ENCODE peak calls at places on chromosome 16, in four cellular contexts. One of them, this sample, is unnamed.

GRCh38 chr16:17392857-17393421 is 77.8 kb downstream of the XYLT1 start:
- DNase-seq in H1: no peak
- DNase-seq in HepG2: no peak
- DNase-seq in K562: no peak
- DNase-seq in this sample: no peak

GRCh38 chr16:25966172-25967097 is 274.7 kb downstream of the HS3ST4 start:
- DNase-seq in H1: no peak
- DNase-seq in HepG2: no peak
- DNase-seq in K562: no peak
- DNase-seq in this sample: no peak

GRCh38 chr16:17211797-17212196 is 259.0 kb downstream of the XYLT1 start:
- DNase-seq in H1: peak
- DNase-seq in HepG2: peak
- DNase-seq in K562: peak
- DNase-seq in this sample: peak

GRCh38 chr16:49528035-49528434 is 154.4 kb downstream of the C16orf78 start:
- DNase-seq in H1: no peak
- DNase-seq in HepG2: no peak
- DNase-seq in K562: no peak
- DNase-seq in this sample: no peak

GRCh38 chr16:3868967-3869366 is 11.5 kb downstream of the CREBBP start:
- DNase-seq in H1: no peak
- DNase-seq in HepG2: no peak
- DNase-seq in K562: no peak
- DNase-seq in this sample: no peak

GRCh38 chr16:22623351-22623781 is 112.7 kb downstream of the NPIPB5 start:
- DNase-seq in H1: peak
- DNase-seq in HepG2: no peak
- DNase-seq in K562: no peak
- DNase-seq in this sample: no peak

GRCh38 chr16:89890886-89891657 is 17.7 kb downstream of the TCF25 start:
- DNase-seq in H1: no peak
- DNase-seq in HepG2: no peak
- DNase-seq in K562: no peak
- DNase-seq in this sample: no peak

GRCh38 chr16:57601801-57602478 is 26.5 kb upstream of the ADGRG1 start:
- DNase-seq in H1: no peak
- DNase-seq in HepG2: no peak
- DNase-seq in K562: peak
- DNase-seq in this sample: no peak

GRCh38 chr16:12245923-12246290 is 269.4 kb downstream of the SNX29 start:
- DNase-seq in H1: no peak
- DNase-seq in HepG2: no peak
- DNase-seq in K562: no peak
- DNase-seq in this sample: no peak

GRCh38 chr16:78537511-78537910 is 438.1 kb downstream of the WWOX start:
- DNase-seq in H1: no peak
- DNase-seq in HepG2: no peak
- DNase-seq in K562: no peak
- DNase-seq in this sample: no peak

GRCh38 chr16:30837904-30838303 is 50.9 kb upstream of the ZNF629 start:
- DNase-seq in H1: no peak
- DNase-seq in HepG2: no peak
- DNase-seq in K562: no peak
- DNase-seq in this sample: no peak

GRCh38 chr16:10822702-10823101 is 4.1 kb upstream of the TVP23A start:
- DNase-seq in H1: no peak
- DNase-seq in HepG2: no peak
- DNase-seq in K562: no peak
- DNase-seq in this sample: no peak

GRCh38 chr16:11740567-11740966 is 2.1 kb downstream of the TXNDC11 start:
- DNase-seq in H1: no peak
- DNase-seq in HepG2: no peak
- DNase-seq in K562: no peak
- DNase-seq in this sample: no peak

GRCh38 chr16:72637306-72637705 is 410.6 kb downstream of the ZFHX3 start:
- DNase-seq in H1: no peak
- DNase-seq in HepG2: no peak
- DNase-seq in K562: no peak
- DNase-seq in this sample: no peak

GRCh38 chr16:89696598-89697128 is 4.8 kb downstream of the SPATA2L start:
- DNase-seq in H1: no peak
- DNase-seq in HepG2: no peak
- DNase-seq in K562: no peak
- DNase-seq in this sample: no peak

GRCh38 chr16:17887963-17888362 is 417.2 kb upstream of the XYLT1 start:
- DNase-seq in H1: no peak
- DNase-seq in HepG2: no peak
- DNase-seq in K562: peak
- DNase-seq in this sample: no peak

GRCh38 chr16:50303605-50304466 is 37.5 kb downstream of the ADCY7 start:
- DNase-seq in H1: peak
- DNase-seq in HepG2: peak
- DNase-seq in K562: no peak
- DNase-seq in this sample: no peak

GRCh38 chr16:89453662-89454321 is 36.6 kb downstream of the ANKRD11 start:
- DNase-seq in H1: no peak
- DNase-seq in HepG2: no peak
- DNase-seq in K562: peak
- DNase-seq in this sample: no peak

GRCh38 chr16:89759742-89760366 is 38.5 kb downstream of the ZNF276 start:
- DNase-seq in H1: no peak
- DNase-seq in HepG2: no peak
- DNase-seq in K562: no peak
- DNase-seq in this sample: no peak

GRCh38 chr16:68065716-68066305 is 19.4 kb upstream of the NFATC3 start:
- DNase-seq in H1: no peak
- DNase-seq in HepG2: no peak
- DNase-seq in K562: no peak
- DNase-seq in this sample: no peak

GRCh38 chr16:55543470-55543869 is 23.0 kb upstream of the CAPNS2 start:
- DNase-seq in H1: no peak
- DNase-seq in HepG2: peak
- DNase-seq in K562: no peak
- DNase-seq in this sample: no peak

GRCh38 chr16:87765776-87766484 is at the start of gene KLHDC4:
- DNase-seq in H1: peak
- DNase-seq in HepG2: peak
- DNase-seq in K562: peak
- DNase-seq in this sample: peak

GRCh38 chr16:87764600-87765472 is 950 bp downstream of the KLHDC4 start:
- DNase-seq in H1: no peak
- DNase-seq in HepG2: no peak
- DNase-seq in K562: no peak
- DNase-seq in this sample: no peak

GRCh38 chr16:87762620-87763019 is 3.2 kb downstream of the KLHDC4 start:
- DNase-seq in H1: no peak
- DNase-seq in HepG2: no peak
- DNase-seq in K562: no peak
- DNase-seq in this sample: no peak

GRCh38 chr16:87766485-87766797 is 655 bp upstream of the KLHDC4 start:
- DNase-seq in H1: no peak
- DNase-seq in HepG2: no peak
- DNase-seq in K562: no peak
- DNase-seq in this sample: no peak

DNA sequence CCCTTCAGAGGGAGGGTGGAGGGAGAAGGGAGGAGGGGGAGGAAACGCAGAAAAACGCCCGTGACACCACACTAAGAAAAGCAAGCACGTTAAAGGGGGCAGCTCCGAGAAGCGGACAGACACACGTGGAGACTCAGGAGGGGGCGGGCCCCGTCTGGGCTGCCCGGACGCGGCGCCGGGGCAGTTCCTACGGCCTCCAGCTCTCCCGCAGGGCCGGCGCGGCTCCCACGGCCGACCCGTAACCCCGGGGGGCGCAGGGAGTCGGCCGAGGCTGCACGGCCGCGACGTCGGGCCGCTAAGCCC is 362 bp downstream of the KLHDC4 start:
- DNase-seq in H1: no peak
- DNase-seq in HepG2: no peak
- DNase-seq in K562: peak
- DNase-seq in this sample: no peak
- TF ChIP-seq FOSL1 in H1: no peak
- TF ChIP-seq FOSL1 in HepG2: no peak
- TF ChIP-seq FOSL1 in K562: no peak
- TF ChIP-seq FOSL1 in this sample: no peak

DNA sequence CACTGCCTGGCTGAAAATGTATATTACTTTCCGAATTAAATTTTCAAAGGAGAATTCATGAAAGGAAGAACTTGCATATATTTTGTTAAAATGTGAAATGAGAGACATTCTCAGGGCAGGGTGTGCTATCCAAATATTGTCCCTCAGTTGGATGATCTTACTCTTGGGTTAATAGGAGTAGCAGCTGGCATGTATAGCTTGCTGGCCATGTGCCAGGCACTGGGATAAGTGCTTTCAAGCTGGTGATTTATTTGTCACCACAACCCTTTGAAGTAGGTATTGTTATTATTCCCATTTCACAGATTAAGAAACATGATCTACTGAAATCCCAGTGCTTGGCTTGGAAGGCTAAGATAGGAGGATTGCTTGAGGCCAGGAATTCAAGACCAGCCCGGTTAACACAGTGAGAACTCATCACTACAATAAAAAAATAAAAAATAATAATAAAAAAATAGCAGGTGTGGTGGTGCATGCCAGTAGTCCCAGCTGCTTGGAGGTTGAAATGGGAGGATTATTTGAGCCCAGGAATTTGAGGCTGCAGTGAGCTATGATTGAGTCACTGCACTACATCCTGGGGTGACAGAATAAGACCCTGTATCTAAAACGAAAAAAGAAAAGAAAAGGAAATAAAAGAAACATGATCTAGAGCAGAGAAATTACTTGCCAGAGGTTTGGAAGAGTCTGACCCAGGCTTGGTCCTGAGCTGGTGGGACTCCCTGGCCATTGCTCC is 11.6 kb upstream of the MPHOSPH6 start:
- DNase-seq in H1: no peak
- DNase-seq in HepG2: no peak
- DNase-seq in K562: no peak
- DNase-seq in this sample: no peak
- TF ChIP-seq SP1 in H1: no peak
- TF ChIP-seq SP1 in HepG2: no peak
- TF ChIP-seq SP1 in K562: no peak
- TF ChIP-seq SP1 in this sample: no peak

GRCh38 chr16:47848481-47849109 is 307.2 kb downstream of the ABCC12 start:
- DNase-seq in H1: peak
- DNase-seq in HepG2: no peak
- DNase-seq in K562: no peak
- DNase-seq in this sample: no peak
- TF ChIP-seq FOSL1 in H1: no peak
- TF ChIP-seq FOSL1 in HepG2: no peak
- TF ChIP-seq FOSL1 in K562: no peak
- TF ChIP-seq FOSL1 in this sample: no peak

GRCh38 chr16:79653337-79654000 is 52.9 kb upstream of the MAF start:
- DNase-seq in H1: no peak
- DNase-seq in HepG2: no peak
- DNase-seq in K562: no peak
- DNase-seq in this sample: no peak
- TF ChIP-seq SP1 in H1: no peak
- TF ChIP-seq SP1 in HepG2: no peak
- TF ChIP-seq SP1 in K562: no peak
- TF ChIP-seq SP1 in this sample: no peak

GRCh38 chr16:51433597-51433996 is 282.5 kb upstream of the SALL1 start:
- DNase-seq in H1: no peak
- DNase-seq in HepG2: no peak
- DNase-seq in K562: no peak
- DNase-seq in this sample: no peak

GRCh38 chr16:51429041-51429440 is 278.0 kb upstream of the SALL1 start:
- DNase-seq in H1: no peak
- DNase-seq in HepG2: no peak
- DNase-seq in K562: no peak
- DNase-seq in this sample: no peak

GRCh38 chr16:51430716-51431369 is 279.8 kb upstream of the SALL1 start:
- DNase-seq in H1: no peak
- DNase-seq in HepG2: no peak
- DNase-seq in K562: no peak
- DNase-seq in this sample: no peak

GRCh38 chr16:51434567-51435198 is 283.6 kb upstream of the SALL1 start:
- DNase-seq in H1: no peak
- DNase-seq in HepG2: no peak
- DNase-seq in K562: no peak
- DNase-seq in this sample: no peak

GRCh38 chr16:51431517-51432241 is 280.6 kb upstream of the SALL1 start:
- DNase-seq in H1: no peak
- DNase-seq in HepG2: no peak
- DNase-seq in K562: no peak
- DNase-seq in this sample: no peak
- TF ChIP-seq FOSL1 in H1: no peak
- TF ChIP-seq FOSL1 in HepG2: no peak
- TF ChIP-seq FOSL1 in K562: no peak
- TF ChIP-seq FOSL1 in this sample: no peak

This sample was measured in HCT116.